ENCODE peak calls at places on chromosomes 16 and 17, in nine cellular contexts. One of them, this sample, is unnamed.

GRCh38 chr17:21165922-21166598 is 39.3 kb downstream of the DHRS7B start:
- DNase-seq in neural progenitor cell: no peak
- DNase-seq in aorta: no peak
- DNase-seq in mesenchymal stem cell: no peak
- DNase-seq in naive thymus-derived CD4-positive, alpha-beta T cell: no peak
- DNase-seq in CD8-positive, alpha-beta T cell: no peak
- DNase-seq in ascending aorta: no peak
- DNase-seq in pancreas: peak; percentile 14
- DNase-seq in suprapubic skin: no peak
- DNase-seq in this sample: no peak

GRCh38 chr17:76834889-76835288 is 33.3 kb upstream of the MGAT5B start:
- DNase-seq in CD8-positive, alpha-beta T cell: no peak
- DNase-seq in mesenchymal stem cell: no peak
- DNase-seq in neural progenitor cell: no peak
- DNase-seq in pancreas: no peak
- DNase-seq in ascending aorta: no peak
- DNase-seq in naive thymus-derived CD4-positive, alpha-beta T cell: no peak
- DNase-seq in aorta: no peak
- DNase-seq in suprapubic skin: no peak
- DNase-seq in this sample: no peak

GRCh38 chr16:47925811-47926460 is 229.9 kb downstream of the ABCC12 start:
- DNase-seq in naive thymus-derived CD4-positive, alpha-beta T cell: no peak
- DNase-seq in pancreas: no peak
- DNase-seq in suprapubic skin: no peak
- DNase-seq in ascending aorta: no peak
- DNase-seq in neural progenitor cell: no peak
- DNase-seq in aorta: no peak
- DNase-seq in CD8-positive, alpha-beta T cell: no peak
- DNase-seq in mesenchymal stem cell: no peak
- DNase-seq in this sample: no peak

GRCh38 chr16:85935957-85936760 is 37.2 kb downstream of the IRF8 start:
- DNase-seq in suprapubic skin: no peak
- DNase-seq in naive thymus-derived CD4-positive, alpha-beta T cell: peak; percentile 74
- DNase-seq in mesenchymal stem cell: no peak
- DNase-seq in CD8-positive, alpha-beta T cell: peak; percentile 81
- DNase-seq in pancreas: no peak
- DNase-seq in ascending aorta: no peak
- DNase-seq in neural progenitor cell: no peak
- DNase-seq in aorta: peak; percentile 71
- DNase-seq in this sample: peak; percentile 71

GRCh38 chr16:13997933-13998332 is 73.2 kb upstream of the MRTFB start:
- DNase-seq in aorta: no peak
- DNase-seq in mesenchymal stem cell: no peak
- DNase-seq in CD8-positive, alpha-beta T cell: no peak
- DNase-seq in naive thymus-derived CD4-positive, alpha-beta T cell: no peak
- DNase-seq in ascending aorta: no peak
- DNase-seq in neural progenitor cell: no peak
- DNase-seq in suprapubic skin: no peak
- DNase-seq in pancreas: no peak
- DNase-seq in this sample: no peak

GRCh38 chr17:76585649-76586593 is at the start of gene ST6GALNAC2:
- DNase-seq in naive thymus-derived CD4-positive, alpha-beta T cell: peak; percentile 45
- DNase-seq in suprapubic skin: no peak
- DNase-seq in pancreas: peak; percentile 70
- DNase-seq in mesenchymal stem cell: peak; percentile 55
- DNase-seq in neural progenitor cell: peak; percentile 70
- DNase-seq in CD8-positive, alpha-beta T cell: peak; percentile 62
- DNase-seq in ascending aorta: no peak
- DNase-seq in aorta: peak; percentile 72
- DNase-seq in this sample: no peak

GRCh38 chr16:30896203-30896889 is at the start of gene CTF1:
- DNase-seq in mesenchymal stem cell: peak; percentile 90
- DNase-seq in CD8-positive, alpha-beta T cell: no peak
- DNase-seq in suprapubic skin: peak; percentile 85
- DNase-seq in aorta: peak; percentile 86
- DNase-seq in pancreas: peak; percentile 59
- DNase-seq in naive thymus-derived CD4-positive, alpha-beta T cell: no peak
- DNase-seq in ascending aorta: peak; percentile 38
- DNase-seq in neural progenitor cell: peak; percentile 92
- DNase-seq in this sample: no peak

GRCh38 chr16:72241930-72242329 is 70.0 kb upstream of the PMFBP1 start:
- DNase-seq in suprapubic skin: no peak
- DNase-seq in mesenchymal stem cell: peak; percentile 63
- DNase-seq in ascending aorta: no peak
- DNase-seq in neural progenitor cell: peak; percentile 48
- DNase-seq in aorta: no peak
- DNase-seq in CD8-positive, alpha-beta T cell: no peak
- DNase-seq in pancreas: no peak
- DNase-seq in naive thymus-derived CD4-positive, alpha-beta T cell: no peak
- DNase-seq in this sample: no peak

GRCh38 chr17:50686494-50687199 is 21.1 kb downstream of the ANKRD40 start:
- DNase-seq in pancreas: peak; percentile 89
- DNase-seq in naive thymus-derived CD4-positive, alpha-beta T cell: no peak
- DNase-seq in aorta: peak; percentile 92
- DNase-seq in CD8-positive, alpha-beta T cell: no peak
- DNase-seq in neural progenitor cell: no peak
- DNase-seq in suprapubic skin: no peak
- DNase-seq in mesenchymal stem cell: peak; percentile 72
- DNase-seq in ascending aorta: peak; percentile 61
- DNase-seq in this sample: no peak

GRCh38 chr17:42067371-42068180 is 17.2 kb upstream of the C17orf113 start:
- DNase-seq in ascending aorta: no peak
- DNase-seq in naive thymus-derived CD4-positive, alpha-beta T cell: peak; percentile 72
- DNase-seq in aorta: peak; percentile 67
- DNase-seq in suprapubic skin: no peak
- DNase-seq in CD8-positive, alpha-beta T cell: peak; percentile 80
- DNase-seq in pancreas: peak; percentile 32
- DNase-seq in neural progenitor cell: peak; percentile 77
- DNase-seq in mesenchymal stem cell: peak; percentile 45
- DNase-seq in this sample: peak; percentile 63

GRCh38 chr16:31537362-31537921 is 9.7 kb downstream of the AHSP start:
- DNase-seq in CD8-positive, alpha-beta T cell: no peak
- DNase-seq in suprapubic skin: no peak
- DNase-seq in neural progenitor cell: peak; percentile 48
- DNase-seq in aorta: no peak
- DNase-seq in mesenchymal stem cell: no peak
- DNase-seq in pancreas: peak; percentile 4
- DNase-seq in naive thymus-derived CD4-positive, alpha-beta T cell: no peak
- DNase-seq in ascending aorta: no peak
- DNase-seq in this sample: no peak

GRCh38 chr17:63246344-63246743 is 199.8 kb downstream of the CYB561 start:
- DNase-seq in CD8-positive, alpha-beta T cell: no peak
- DNase-seq in naive thymus-derived CD4-positive, alpha-beta T cell: no peak
- DNase-seq in ascending aorta: no peak
- DNase-seq in suprapubic skin: no peak
- DNase-seq in mesenchymal stem cell: peak; percentile 65
- DNase-seq in neural progenitor cell: no peak
- DNase-seq in pancreas: no peak
- DNase-seq in aorta: no peak
- DNase-seq in this sample: no peak

GRCh38 chr17:81110488-81111040 is 54.7 kb upstream of the PVALEF start:
- DNase-seq in aorta: no peak
- DNase-seq in pancreas: no peak
- DNase-seq in ascending aorta: no peak
- DNase-seq in neural progenitor cell: no peak
- DNase-seq in suprapubic skin: no peak
- DNase-seq in CD8-positive, alpha-beta T cell: no peak
- DNase-seq in mesenchymal stem cell: no peak
- DNase-seq in naive thymus-derived CD4-positive, alpha-beta T cell: no peak
- DNase-seq in this sample: no peak

GRCh38 chr16:85056211-85056748 is 28.7 kb downstream of the KIAA0513 start:
- DNase-seq in ascending aorta: no peak
- DNase-seq in mesenchymal stem cell: peak; percentile 65
- DNase-seq in pancreas: no peak
- DNase-seq in CD8-positive, alpha-beta T cell: peak; percentile 52
- DNase-seq in neural progenitor cell: peak; percentile 47
- DNase-seq in aorta: no peak
- DNase-seq in naive thymus-derived CD4-positive, alpha-beta T cell: no peak
- DNase-seq in suprapubic skin: no peak
- DNase-seq in this sample: no peak

GRCh38 chr17:36731806-36732205 is 130.4 kb downstream of the MRM1 start:
- DNase-seq in CD8-positive, alpha-beta T cell: no peak
- DNase-seq in ascending aorta: no peak
- DNase-seq in suprapubic skin: no peak
- DNase-seq in aorta: no peak
- DNase-seq in pancreas: no peak
- DNase-seq in mesenchymal stem cell: no peak
- DNase-seq in naive thymus-derived CD4-positive, alpha-beta T cell: no peak
- DNase-seq in neural progenitor cell: peak; percentile 88
- DNase-seq in this sample: no peak

GRCh38 chr17:13415877-13416416 is 185.8 kb downstream of the HS3ST3A1 start:
- DNase-seq in neural progenitor cell: no peak
- DNase-seq in mesenchymal stem cell: no peak
- DNase-seq in pancreas: peak; percentile 7
- DNase-seq in aorta: no peak
- DNase-seq in CD8-positive, alpha-beta T cell: no peak
- DNase-seq in naive thymus-derived CD4-positive, alpha-beta T cell: no peak
- DNase-seq in ascending aorta: no peak
- DNase-seq in suprapubic skin: no peak
- DNase-seq in this sample: no peak

GRCh38 chr17:5220074-5220473 is 14.6 kb downstream of the SCIMP start:
- DNase-seq in neural progenitor cell: no peak
- DNase-seq in ascending aorta: no peak
- DNase-seq in aorta: no peak
- DNase-seq in suprapubic skin: no peak
- DNase-seq in mesenchymal stem cell: no peak
- DNase-seq in pancreas: no peak
- DNase-seq in naive thymus-derived CD4-positive, alpha-beta T cell: no peak
- DNase-seq in CD8-positive, alpha-beta T cell: no peak
- DNase-seq in this sample: no peak

GRCh38 chr17:78075011-78075410 is 53.5 kb downstream of the TMC6 start:
- DNase-seq in CD8-positive, alpha-beta T cell: no peak
- DNase-seq in neural progenitor cell: no peak
- DNase-seq in aorta: no peak
- DNase-seq in mesenchymal stem cell: no peak
- DNase-seq in naive thymus-derived CD4-positive, alpha-beta T cell: no peak
- DNase-seq in ascending aorta: no peak
- DNase-seq in suprapubic skin: no peak
- DNase-seq in pancreas: no peak
- DNase-seq in this sample: no peak

DNA sequence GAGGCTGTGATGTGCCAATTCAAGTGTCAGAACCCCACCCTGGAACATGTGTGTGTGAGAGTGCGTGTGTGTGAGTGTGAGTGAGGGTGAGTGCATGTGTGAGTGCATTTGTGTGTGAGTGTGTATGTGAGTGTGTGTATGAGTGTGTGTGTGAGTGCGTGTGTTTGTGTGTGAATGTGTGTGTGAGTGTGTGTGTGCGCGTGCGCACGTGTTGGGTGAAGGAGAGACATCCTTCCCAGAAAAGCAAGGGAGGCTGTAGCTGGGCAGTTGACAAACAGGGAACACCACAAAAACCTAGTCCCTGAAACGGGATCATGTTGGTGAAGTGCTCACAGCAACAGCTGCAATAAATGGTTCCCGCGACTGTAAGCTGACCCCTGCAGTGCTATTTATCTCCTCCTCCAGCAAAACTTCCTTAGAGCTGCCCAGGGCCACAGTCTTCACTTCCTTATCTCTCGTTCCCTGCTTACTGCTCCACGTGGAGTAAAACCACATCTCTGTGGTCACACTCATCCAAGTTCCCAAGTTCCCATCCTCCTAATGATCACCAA is 40.1 kb upstream of the RPL38 start:
- DNase-seq in suprapubic skin: peak; percentile 38
- DNase-seq in pancreas: no peak
- DNase-seq in ascending aorta: no peak
- DNase-seq in mesenchymal stem cell: no peak
- DNase-seq in CD8-positive, alpha-beta T cell: no peak
- DNase-seq in aorta: no peak
- DNase-seq in naive thymus-derived CD4-positive, alpha-beta T cell: no peak
- DNase-seq in neural progenitor cell: peak; percentile 54
- DNase-seq in this sample: no peak
- H3K27ac ChIP-seq in suprapubic skin: no peak overlapping the region
- H3K27ac ChIP-seq in pancreas: no peak overlapping the region
- H3K27ac ChIP-seq in ascending aorta: no peak overlapping the region
- H3K27ac ChIP-seq in mesenchymal stem cell: no peak overlapping the region
- H3K27ac ChIP-seq in CD8-positive, alpha-beta T cell: no peak overlapping the region
- H3K27ac ChIP-seq in aorta: no peak overlapping the region
- H3K27ac ChIP-seq in naive thymus-derived CD4-positive, alpha-beta T cell: no peak overlapping the region
- H3K27ac ChIP-seq in neural progenitor cell: no peak overlapping the region
- H3K27ac ChIP-seq in this sample: no peak overlapping the region

DNA sequence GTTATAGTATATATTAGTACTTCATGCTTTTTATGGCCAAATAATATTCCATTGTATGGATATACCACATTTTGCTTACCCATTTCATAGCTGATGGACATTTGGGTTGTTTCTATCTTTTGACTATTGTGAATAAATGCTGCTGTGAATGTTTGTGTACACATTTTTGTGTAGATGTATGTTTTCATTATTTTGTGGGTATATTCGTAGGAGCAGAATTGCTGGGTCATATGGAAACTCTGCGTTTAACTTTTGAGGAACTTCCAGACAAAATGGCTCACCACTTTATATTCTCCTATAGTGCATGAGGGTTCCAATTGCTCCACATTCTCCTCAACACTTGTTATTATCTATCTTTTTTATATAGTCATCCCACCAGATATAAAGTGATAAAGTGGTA is 88.6 kb downstream of the CCT6B start:
- DNase-seq in CD8-positive, alpha-beta T cell: no peak
- DNase-seq in suprapubic skin: no peak
- DNase-seq in mesenchymal stem cell: no peak
- DNase-seq in neural progenitor cell: no peak
- DNase-seq in ascending aorta: no peak
- DNase-seq in aorta: no peak
- DNase-seq in pancreas: no peak
- DNase-seq in naive thymus-derived CD4-positive, alpha-beta T cell: no peak
- DNase-seq in this sample: no peak
- H3K4me3 ChIP-seq in CD8-positive, alpha-beta T cell: no peak overlapping the region
- H3K4me3 ChIP-seq in suprapubic skin: no peak overlapping the region
- H3K4me3 ChIP-seq in mesenchymal stem cell: no peak overlapping the region
- H3K4me3 ChIP-seq in neural progenitor cell: no peak overlapping the region
- H3K4me3 ChIP-seq in ascending aorta: no peak overlapping the region
- H3K4me3 ChIP-seq in aorta: no peak overlapping the region
- H3K4me3 ChIP-seq in pancreas: no peak overlapping the region
- H3K4me3 ChIP-seq in naive thymus-derived CD4-positive, alpha-beta T cell: no peak overlapping the region
- H3K4me3 ChIP-seq in this sample: no peak overlapping the region

GRCh38 chr17:45225051-45225700 is 3.5 kb downstream of the FMNL1 start:
- DNase-seq in ascending aorta: no peak
- DNase-seq in suprapubic skin: no peak
- DNase-seq in naive thymus-derived CD4-positive, alpha-beta T cell: no peak
- DNase-seq in neural progenitor cell: no peak
- DNase-seq in mesenchymal stem cell: no peak
- DNase-seq in CD8-positive, alpha-beta T cell: peak; percentile 72
- DNase-seq in aorta: peak; percentile 50
- DNase-seq in pancreas: no peak
- DNase-seq in this sample: peak; percentile 35
- H3K4me1 ChIP-seq in ascending aorta: peaks cover 7% of the 10 kb centered on the region
- H3K4me1 ChIP-seq in suprapubic skin: peaks cover 89% of the 10 kb centered on the region
- H3K4me1 ChIP-seq in naive thymus-derived CD4-positive, alpha-beta T cell: peaks cover 60% of the 10 kb centered on the region
- H3K4me1 ChIP-seq in neural progenitor cell: peaks cover 15% of the 10 kb centered on the region
- H3K4me1 ChIP-seq in mesenchymal stem cell: peaks cover 50% of the 10 kb centered on the region
- H3K4me1 ChIP-seq in CD8-positive, alpha-beta T cell: peaks cover 67% of the 10 kb centered on the region
- H3K4me1 ChIP-seq in aorta: no peaks in the 10 kb centered on the region
- H3K4me1 ChIP-seq in pancreas: peaks cover 14% of the 10 kb centered on the region
- H3K4me1 ChIP-seq in this sample: peaks cover 84% of the 10 kb centered on the region

DNA sequence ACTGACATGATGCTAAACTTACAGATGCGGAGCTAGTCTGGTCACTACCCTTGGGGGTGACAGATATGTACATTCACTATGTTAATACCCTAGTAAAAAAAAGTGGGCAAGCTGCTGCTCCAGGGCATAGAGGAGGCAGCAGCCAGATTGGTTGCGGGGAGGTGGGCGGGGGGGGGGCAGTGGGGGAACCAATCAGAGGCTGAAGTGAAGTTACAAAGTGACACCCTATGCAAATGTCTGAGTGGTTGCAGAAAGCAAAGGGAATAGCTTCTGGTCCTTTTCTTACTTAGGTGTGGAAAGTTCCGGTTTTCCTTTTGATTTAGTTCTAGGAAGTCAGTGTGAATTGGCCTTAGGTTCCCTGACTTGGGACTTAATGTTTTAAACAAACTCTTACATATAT is 12.1 kb downstream of the NDEL1 start:
- DNase-seq in aorta: no peak
- DNase-seq in pancreas: no peak
- DNase-seq in mesenchymal stem cell: no peak
- DNase-seq in CD8-positive, alpha-beta T cell: no peak
- DNase-seq in suprapubic skin: no peak
- DNase-seq in naive thymus-derived CD4-positive, alpha-beta T cell: no peak
- DNase-seq in ascending aorta: no peak
- DNase-seq in neural progenitor cell: peak; percentile 10
- DNase-seq in this sample: no peak
- H3K27ac ChIP-seq in aorta: no peak overlapping the region
- H3K27ac ChIP-seq in pancreas: no peak overlapping the region
- H3K27ac ChIP-seq in mesenchymal stem cell: no peak overlapping the region
- H3K27ac ChIP-seq in CD8-positive, alpha-beta T cell: no peak overlapping the region
- H3K27ac ChIP-seq in suprapubic skin: no peak overlapping the region
- H3K27ac ChIP-seq in naive thymus-derived CD4-positive, alpha-beta T cell: no peak overlapping the region
- H3K27ac ChIP-seq in ascending aorta: no peak overlapping the region
- H3K27ac ChIP-seq in neural progenitor cell: no peak overlapping the region
- H3K27ac ChIP-seq in this sample: no peak overlapping the region

This sample was measured in CD4-positive, CD25-positive, alpha-beta regulatory T cell.